ENCODE peak calls at places on chromosomes 5 and 9, in four cellular contexts. One of them, this sample, is unnamed.
A peak's percentile ranks its signal among the peaks of the same experiment; 100 is the strongest.

GRCh38 chr9:16509946-16510504 is 360.4 kb downstream of the BNC2 start:
- DNase-seq in A549: no peak
- DNase-seq in tibial nerve: no peak
- DNase-seq in suprapubic skin: no peak
- DNase-seq in this sample: no peak

GRCh38 chr9:96217756-96218693 is 84.0 kb downstream of the HSD17B3 start:
- DNase-seq in suprapubic skin: peak; percentile 72
- DNase-seq in A549: peak; percentile 85
- DNase-seq in tibial nerve: peak; percentile 59
- DNase-seq in this sample: peak; percentile 79

GRCh38 chr5:156755421-156756087 is 94.5 kb upstream of the PPP1R2B start:
- DNase-seq in suprapubic skin: no peak
- DNase-seq in tibial nerve: no peak
- DNase-seq in A549: no peak
- DNase-seq in this sample: no peak

GRCh38 chr9:92963831-92964606 is 16.7 kb downstream of the FGD3 start:
- DNase-seq in A549: no peak
- DNase-seq in suprapubic skin: peak; percentile 55
- DNase-seq in tibial nerve: no peak
- DNase-seq in this sample: no peak

GRCh38 chr5:61330879-61331406 is 1.1 kb upstream of the ZSWIM6 start:
- DNase-seq in tibial nerve: peak; percentile 28
- DNase-seq in suprapubic skin: peak; percentile 80
- DNase-seq in A549: peak; percentile 70
- DNase-seq in this sample: peak; percentile 87

GRCh38 chr9:133701981-133702797 is 36.0 kb downstream of the SARDH start:
- DNase-seq in tibial nerve: no peak
- DNase-seq in A549: no peak
- DNase-seq in suprapubic skin: peak; percentile 56
- DNase-seq in this sample: peak; percentile 73

GRCh38 chr5:54644226-54644625 is 126.7 kb downstream of the SNX18 start:
- DNase-seq in tibial nerve: no peak
- DNase-seq in suprapubic skin: no peak
- DNase-seq in A549: no peak
- DNase-seq in this sample: no peak

GRCh38 chr9:138021251-138022056 is 143.9 kb downstream of the CACNA1B start:
- DNase-seq in tibial nerve: no peak
- DNase-seq in A549: no peak
- DNase-seq in suprapubic skin: no peak
- DNase-seq in this sample: peak; percentile 37

GRCh38 chr9:133233681-133234432 is 24.8 kb upstream of the OBP2B start:
- DNase-seq in suprapubic skin: no peak
- DNase-seq in tibial nerve: no peak
- DNase-seq in A549: no peak
- DNase-seq in this sample: peak; percentile 38

GRCh38 chr5:63439537-63439936 is 522.7 kb downstream of the HTR1A start:
- DNase-seq in tibial nerve: no peak
- DNase-seq in suprapubic skin: no peak
- DNase-seq in A549: no peak
- DNase-seq in this sample: no peak

GRCh38 chr5:154207204-154207603 is 16.7 kb downstream of the GALNT10 start:
- DNase-seq in suprapubic skin: no peak
- DNase-seq in tibial nerve: no peak
- DNase-seq in A549: no peak
- DNase-seq in this sample: no peak

GRCh38 chr5:113112435-113112834 is 135.8 kb downstream of the DCP2 start:
- DNase-seq in tibial nerve: no peak
- DNase-seq in suprapubic skin: no peak
- DNase-seq in A549: no peak
- DNase-seq in this sample: no peak

GRCh38 chr9:132797861-132798659 is 80.0 kb downstream of the AK8 start:
- DNase-seq in tibial nerve: no peak
- DNase-seq in A549: no peak
- DNase-seq in suprapubic skin: no peak
- DNase-seq in this sample: no peak

GRCh38 chr5:18483386-18483785 is 849.1 kb downstream of the TAF11L14 start:
- DNase-seq in suprapubic skin: no peak
- DNase-seq in A549: no peak
- DNase-seq in tibial nerve: no peak
- DNase-seq in this sample: no peak

GRCh38 chr5:91296691-91297143 is 86.4 kb downstream of the ARRDC3 start:
- DNase-seq in suprapubic skin: peak; percentile 94
- DNase-seq in A549: no peak
- DNase-seq in tibial nerve: peak; percentile 61
- DNase-seq in this sample: peak; percentile 87

GRCh38 chr5:138981131-138981530 is 106.0 kb upstream of the LRRTM2 start:
- DNase-seq in A549: no peak
- DNase-seq in tibial nerve: no peak
- DNase-seq in suprapubic skin: no peak
- DNase-seq in this sample: no peak

GRCh38 chr5:153896701-153897100 is 142.0 kb downstream of the FAM114A2 start:
- DNase-seq in suprapubic skin: no peak
- DNase-seq in tibial nerve: no peak
- DNase-seq in A549: no peak
- DNase-seq in this sample: no peak

GRCh38 chr5:1768283-1769000 is 31.2 kb downstream of the MRPL36 start:
- DNase-seq in tibial nerve: no peak
- DNase-seq in A549: no peak
- DNase-seq in suprapubic skin: peak; percentile 58
- DNase-seq in this sample: peak; percentile 62

GRCh38 chr9:104412238-104412637 is 91.8 kb upstream of the OR13F1 start:
- DNase-seq in A549: no peak
- DNase-seq in tibial nerve: no peak
- DNase-seq in suprapubic skin: no peak
- DNase-seq in this sample: no peak

GRCh38 chr5:24633705-24634325 is 11.0 kb downstream of the CDH10 start:
- DNase-seq in suprapubic skin: no peak
- DNase-seq in tibial nerve: no peak
- DNase-seq in A549: peak; percentile 11
- DNase-seq in this sample: no peak

GRCh38 chr5:138824516-138824915 is 50.6 kb downstream of the LRRTM2 start:
- DNase-seq in A549: no peak
- DNase-seq in tibial nerve: no peak
- DNase-seq in suprapubic skin: no peak
- DNase-seq in this sample: no peak

GRCh38 chr5:160787247-160787646 is 64.8 kb downstream of the ATP10B start:
- DNase-seq in A549: peak; percentile 6
- DNase-seq in tibial nerve: no peak
- DNase-seq in suprapubic skin: no peak
- DNase-seq in this sample: no peak

GRCh38 chr9:128249914-128250838 is 25.6 kb downstream of the GOLGA2 start:
- DNase-seq in suprapubic skin: peak; percentile 93
- DNase-seq in tibial nerve: peak; percentile 74
- DNase-seq in A549: peak; percentile 60
- DNase-seq in this sample: peak; percentile 81

GRCh38 chr9:133618726-133619125 is 9.5 kb upstream of the FAM163B start:
- DNase-seq in tibial nerve: no peak
- DNase-seq in suprapubic skin: no peak
- DNase-seq in A549: no peak
- DNase-seq in this sample: no peak

GRCh38 chr5:41296066-41296465 is 82.7 kb upstream of the C6 start:
- DNase-seq in A549: no peak
- DNase-seq in suprapubic skin: no peak
- DNase-seq in tibial nerve: no peak
- DNase-seq in this sample: no peak

GRCh38 chr5:174744896-174745295 is 20.5 kb downstream of the MSX2 start:
- DNase-seq in tibial nerve: no peak
- DNase-seq in suprapubic skin: no peak
- DNase-seq in A549: no peak
- DNase-seq in this sample: no peak

DNA sequence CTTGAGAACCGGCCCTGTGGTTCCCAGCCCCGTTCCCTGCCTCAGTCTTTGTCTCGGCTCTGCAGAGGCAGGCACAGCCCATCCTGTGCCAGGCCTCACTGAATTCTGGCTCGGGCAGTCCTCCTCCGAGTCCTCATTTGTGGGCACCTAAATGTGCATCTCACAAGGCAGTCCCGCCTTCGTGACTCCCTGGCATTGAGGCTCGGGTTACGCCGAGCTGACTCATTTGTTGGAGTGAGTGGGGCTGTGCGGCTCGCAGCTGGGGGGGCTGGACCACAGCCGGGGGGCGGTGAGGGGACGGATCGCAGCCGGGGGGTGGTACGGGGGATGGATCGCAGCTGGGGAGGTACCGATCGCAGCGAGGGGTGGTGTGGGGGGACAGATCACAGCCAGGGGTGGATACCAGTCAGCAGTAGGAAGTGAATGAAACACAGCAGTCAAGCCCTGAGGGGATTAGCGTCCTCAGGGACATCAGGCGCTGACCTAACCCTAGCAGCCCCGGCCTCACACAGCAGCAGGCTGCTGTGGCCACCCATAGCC is 72.2 kb downstream of the PSMB7 start:
- DNase-seq in suprapubic skin: no peak
- DNase-seq in tibial nerve: peak; percentile 34
- DNase-seq in A549: peak; percentile 29
- DNase-seq in this sample: peak; percentile 89
- TF ChIP-seq POLR2A in suprapubic skin: no peak
- TF ChIP-seq POLR2A in tibial nerve: no peak
- TF ChIP-seq POLR2A in A549: no peak
- TF ChIP-seq POLR2A in this sample: no peak

DNA sequence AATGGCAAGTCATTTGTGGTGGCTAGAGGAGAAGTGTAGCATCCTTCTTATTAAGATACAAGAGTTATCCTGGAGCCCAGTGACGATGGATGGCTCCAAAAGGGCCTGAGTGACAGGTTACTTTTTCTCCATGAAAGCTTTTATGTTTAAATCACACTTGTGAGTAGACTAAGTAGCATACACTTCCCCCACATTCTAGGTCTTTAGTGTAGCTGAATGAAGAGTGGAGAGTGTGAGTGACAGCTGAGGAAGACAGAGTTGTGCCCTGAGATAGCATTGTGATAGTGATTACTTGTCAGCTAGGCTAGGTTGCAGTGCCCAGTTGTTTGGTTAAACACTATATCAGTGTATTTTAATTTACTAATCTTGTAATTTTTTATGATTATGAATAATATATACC is 337.8 kb downstream of the TENT4A start:
- DNase-seq in suprapubic skin: no peak
- DNase-seq in tibial nerve: no peak
- DNase-seq in A549: no peak
- DNase-seq in this sample: no peak
- TF ChIP-seq EP300 in suprapubic skin: no peak
- TF ChIP-seq EP300 in tibial nerve: no peak
- TF ChIP-seq EP300 in A549: no peak
- TF ChIP-seq EP300 in this sample: no peak

GRCh38 chr5:170639221-170639925 is 135.6 kb downstream of the KCNIP1 start:
- DNase-seq in suprapubic skin: no peak
- DNase-seq in tibial nerve: no peak
- DNase-seq in A549: no peak
- DNase-seq in this sample: peak; percentile 45

GRCh38 chr5:170638051-170638450 is 134.2 kb downstream of the KCNIP1 start:
- DNase-seq in suprapubic skin: no peak
- DNase-seq in A549: no peak
- DNase-seq in tibial nerve: no peak
- DNase-seq in this sample: peak; percentile 55

GRCh38 chr5:170636836-170637477 is 133.1 kb downstream of the KCNIP1 start:
- DNase-seq in tibial nerve: no peak
- DNase-seq in suprapubic skin: no peak
- DNase-seq in A549: no peak
- DNase-seq in this sample: peak; percentile 37

GRCh38 chr5:170640731-170641588 is 137.1 kb downstream of the KCNIP1 start:
- DNase-seq in suprapubic skin: no peak
- DNase-seq in tibial nerve: no peak
- DNase-seq in A549: no peak
- DNase-seq in this sample: peak; percentile 56

GRCh38 chr5:170638454-170639220 is 134.8 kb downstream of the KCNIP1 start:
- DNase-seq in suprapubic skin: no peak
- DNase-seq in A549: peak; percentile 82
- DNase-seq in tibial nerve: peak; percentile 44
- DNase-seq in this sample: peak; percentile 73
- TF ChIP-seq CTCF in suprapubic skin: peak; percentile 79
- TF ChIP-seq CTCF in A549: peak; percentile 87
- TF ChIP-seq CTCF in tibial nerve: peak; percentile 92
- TF ChIP-seq CTCF in this sample: peak; percentile 63

GRCh38 chr5:69491838-69492390 is 676 bp upstream of the OCLN start:
- DNase-seq in suprapubic skin: no peak
- DNase-seq in tibial nerve: no peak
- DNase-seq in A549: peak; percentile 12
- DNase-seq in this sample: no peak

GRCh38 chr5:69494481-69494880 is 1.9 kb downstream of the OCLN start:
- DNase-seq in suprapubic skin: no peak
- DNase-seq in tibial nerve: no peak
- DNase-seq in A549: no peak
- DNase-seq in this sample: no peak

GRCh38 chr5:69493235-69493925 is 790 bp downstream of the OCLN start:
- DNase-seq in A549: peak; percentile 56
- DNase-seq in suprapubic skin: no peak
- DNase-seq in tibial nerve: no peak
- DNase-seq in this sample: no peak

GRCh38 chr5:69491027-69491426 is 1.6 kb upstream of the OCLN start:
- DNase-seq in suprapubic skin: no peak
- DNase-seq in A549: no peak
- DNase-seq in tibial nerve: no peak
- DNase-seq in this sample: no peak

DNA sequence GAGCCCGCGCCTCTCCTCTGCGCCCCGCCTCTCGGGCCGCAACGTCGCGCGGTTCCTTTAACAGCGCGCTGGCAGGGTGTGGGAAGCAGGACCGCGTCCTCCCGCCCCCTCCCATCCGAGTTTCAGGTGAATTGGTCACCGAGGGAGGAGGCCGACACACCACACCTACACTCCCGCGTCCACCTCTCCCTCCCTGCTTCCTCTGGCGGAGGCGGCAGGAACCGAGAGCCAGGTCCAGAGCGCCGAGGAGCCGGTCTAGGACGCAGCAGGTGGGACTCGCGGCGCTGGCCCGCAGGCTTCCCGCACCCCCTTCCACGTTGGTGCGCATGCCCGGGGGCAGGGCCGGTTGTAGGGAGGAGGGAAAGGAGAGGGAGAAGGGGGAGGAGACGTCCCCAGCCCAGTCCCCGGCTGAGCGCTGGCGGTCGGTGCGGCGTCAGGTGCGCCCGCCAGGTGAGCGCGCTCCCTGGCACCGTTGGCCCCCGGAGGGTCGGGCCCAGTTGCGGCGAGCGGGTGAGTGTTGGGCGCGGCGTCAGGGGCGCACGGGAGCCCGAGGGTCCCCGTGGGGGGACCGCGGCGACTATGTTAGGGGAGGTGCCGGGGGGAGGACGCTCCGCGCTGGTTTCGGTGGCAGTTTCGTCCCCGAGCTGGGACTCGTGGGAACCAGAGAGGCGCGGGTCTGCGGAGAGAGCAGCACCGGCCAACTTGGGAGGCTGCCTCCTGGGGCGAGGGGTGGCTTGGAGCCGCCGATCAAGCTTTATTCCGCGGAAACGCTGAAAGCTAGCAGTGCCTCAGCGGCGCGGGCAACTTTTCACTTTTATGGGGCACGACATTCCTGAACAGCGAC is at the start of gene OCLN:
- DNase-seq in suprapubic skin: peak; percentile 62
- DNase-seq in tibial nerve: no peak
- DNase-seq in A549: peak; percentile 87
- DNase-seq in this sample: no peak
- TF ChIP-seq POLR2A in suprapubic skin: no peak
- TF ChIP-seq POLR2A in tibial nerve: no peak
- TF ChIP-seq POLR2A in A549: peak; percentile 62
- TF ChIP-seq POLR2A in this sample: no peak